ENCODE peak calls at places on chromosomes 13 and 19, in eight cellular contexts. W, Q, E, Y, M, S, H and J are unnamed samples.

GRCh38 chr19:33291623-33292534 is 10.5 kb downstream of the CEBPA start:
- DNase-seq in W (no peak), Q (no peak), E (no peak), Y (no peak), M (no peak), S (no peak), H (no peak), J (no peak)

GRCh38 chr19:2053601-2054389 is 2.8 kb upstream of the MKNK2 start:
- DNase-seq in W (no peak), Q (peak; percentile 89), E (no peak), Y (no peak), M (no peak), S (no peak), H (no peak), J (no peak)

GRCh38 chr13:98172570-98173405 is 4.3 kb downstream of the RNF113B start:
- DNase-seq in W (no peak), Q (no peak), E (no peak), Y (peak; percentile 58), M (no peak), S (no peak), H (no peak), J (no peak)

GRCh38 chr13:76925115-76925514 is 23.2 kb upstream of the ACOD1 start:
- DNase-seq in W (no peak), Q (no peak), E (no peak), Y (no peak), M (no peak), S (no peak), H (no peak), J (no peak)

GRCh38 chr13:91346848-91347211 is 657 bp upstream of the MIR17HG start:
- DNase-seq in W (no peak), Q (no peak), E (peak; percentile 72), Y (peak; percentile 31), M (peak; percentile 4), S (no peak), H (no peak), J (peak; percentile 25)

GRCh38 chr13:83378901-83379300 is 503.4 kb downstream of the SLITRK1 start:
- DNase-seq in W (no peak), Q (no peak), E (no peak), Y (no peak), M (no peak), S (no peak), H (no peak), J (no peak)

GRCh38 chr19:5669212-5669611 is 11.1 kb downstream of the MICOS13 start:
- DNase-seq in W (no peak), Q (no peak), E (no peak), Y (no peak), M (no peak), S (no peak), H (no peak), J (no peak)

GRCh38 chr19:23867895-23868294 is 46.8 kb upstream of the ZNF726 start:
- DNase-seq in W (no peak), Q (no peak), E (no peak), Y (no peak), M (no peak), S (no peak), H (no peak), J (no peak)

GRCh38 chr19:48858984-48859710 is 9.3 kb downstream of the PLEKHA4 start:
- DNase-seq in W (no peak), Q (no peak), E (peak; percentile 89), Y (no peak), M (no peak), S (no peak), H (no peak), J (no peak)